ENCODE peak calls at places on chromosomes 6 and 20, in seven cellular contexts. X is tibial artery, L is OCI-LY7, H is right cardiac atrium, S is IMR-90, G is heart right ventricle, E is PC-3. D is an unnamed sample.

GRCh38 chr6:155832596-155832995 is 377.0 kb upstream of the NOX3 start:
- DNase-seq in L (peak; percentile 12), G (no peak), E (peak; percentile 50), H (no peak), X (no peak), S (peak; percentile 90), D (no peak)

GRCh38 chr6:38058022-38058421 is 238.5 kb downstream of the ZFAND3 start:
- DNase-seq in L (no peak), H (no peak), E (peak; percentile 58), G (no peak), S (peak; percentile 78), X (no peak), D (peak; percentile 80)

GRCh38 chr20:23444859-23445258 is 5.4 kb downstream of the CSTL1 start:
- DNase-seq in S (no peak), X (no peak), H (no peak), E (no peak), G (no peak), L (no peak), D (no peak)

GRCh38 chr20:37913563-37914366 is 10.8 kb downstream of the VSTM2L start:
- DNase-seq in X (no peak), G (no peak), E (no peak), S (no peak), H (peak; percentile 54), L (no peak), D (no peak)

GRCh38 chr6:33204415-33205171 is at the start of gene HSD17B8:
- DNase-seq in E (peak; percentile 42), H (peak; percentile 98), X (peak; percentile 96), G (peak; percentile 96), S (peak; percentile 86), L (peak; percentile 95), D (no peak)

GRCh38 chr6:148997863-148998262 is 251.0 kb downstream of the UST start:
- DNase-seq in S (peak; percentile 73), L (no peak), G (no peak), X (no peak), H (no peak), E (no peak), D (no peak)

GRCh38 chr6:105909084-105909483 is 177.1 kb upstream of the PRDM1 start:
- DNase-seq in X (no peak), S (no peak), E (no peak), G (no peak), H (no peak), L (no peak), D (no peak)

GRCh38 chr6:46090115-46091079 is 39.4 kb upstream of the ENPP4 start:
- DNase-seq in H (peak; percentile 61), X (peak; percentile 67), E (peak; percentile 69), S (peak; percentile 34), G (peak; percentile 60), L (peak; percentile 63), D (no peak)

GRCh38 chr20:57727863-57728262 is 18.0 kb upstream of the PMEPA1 start:
- DNase-seq in E (no peak), G (no peak), S (no peak), L (no peak), H (no peak), X (no peak), D (no peak)

GRCh38 chr20:47561175-47561574 is 59.5 kb downstream of the NCOA3 start:
- DNase-seq in H (no peak), X (no peak), L (no peak), G (no peak), S (peak; percentile 56), E (no peak), D (no peak)

GRCh38 chr6:27472182-27472616 is 706 bp downstream of the ZNF184 start:
- DNase-seq in E (peak; percentile 69), L (peak; percentile 78), G (peak; percentile 51), X (peak; percentile 73), S (peak; percentile 87), H (no peak), D (no peak)

GRCh38 chr6:136738178-136739057 is 53.9 kb downstream of the MAP3K5 start:
- DNase-seq in E (no peak), H (no peak), L (no peak), G (peak; percentile 47), S (peak; percentile 26), X (no peak), D (no peak)

GRCh38 chr6:21742238-21742660 is 148.7 kb downstream of the SOX4 start:
- DNase-seq in L (no peak), E (peak; percentile 91), G (no peak), H (no peak), S (peak; percentile 98), X (no peak), D (peak; percentile 80)

GRCh38 chr6:105786890-105787655 is 299.1 kb upstream of the PRDM1 start:
- DNase-seq in H (no peak), L (no peak), S (no peak), G (no peak), X (no peak), E (no peak), D (no peak)

GRCh38 chr6:158552055-158552795 is 7.7 kb upstream of the TMEM181 start:
- DNase-seq in L (no peak), G (no peak), H (no peak), S (no peak), E (no peak), X (no peak), D (no peak)

GRCh38 chr6:7442467-7442866 is 52.9 kb downstream of the RIOK1 start:
- DNase-seq in E (no peak), L (no peak), S (no peak), X (no peak), H (no peak), G (no peak), D (no peak)

GRCh38 chr6:7446056-7446455 is 56.4 kb downstream of the RIOK1 start:
- DNase-seq in H (no peak), S (no peak), L (no peak), X (no peak), G (no peak), E (no peak), D (no peak)

GRCh38 chr6:7448232-7448631 is 58.6 kb downstream of the RIOK1 start:
- DNase-seq in H (no peak), E (no peak), X (no peak), L (no peak), G (no peak), S (no peak), D (no peak)

GRCh38 chr6:7446644-7447325 is 57.2 kb downstream of the RIOK1 start:
- DNase-seq in X (no peak), L (no peak), H (no peak), S (no peak), E (no peak), G (no peak), D (peak; percentile 86)

GRCh38 chr6:7445076-7445475 is 55.5 kb downstream of the RIOK1 start:
- DNase-seq in E (no peak), L (no peak), X (no peak), G (no peak), S (no peak), H (no peak), D (no peak)
- H3K27ac ChIP-seq in E (no peak overlapping the region), L (no peak overlapping the region), X (no peak overlapping the region), G (no peak overlapping the region), S (no peak overlapping the region), H (no peak overlapping the region), D (no peak overlapping the region)

DNA sequence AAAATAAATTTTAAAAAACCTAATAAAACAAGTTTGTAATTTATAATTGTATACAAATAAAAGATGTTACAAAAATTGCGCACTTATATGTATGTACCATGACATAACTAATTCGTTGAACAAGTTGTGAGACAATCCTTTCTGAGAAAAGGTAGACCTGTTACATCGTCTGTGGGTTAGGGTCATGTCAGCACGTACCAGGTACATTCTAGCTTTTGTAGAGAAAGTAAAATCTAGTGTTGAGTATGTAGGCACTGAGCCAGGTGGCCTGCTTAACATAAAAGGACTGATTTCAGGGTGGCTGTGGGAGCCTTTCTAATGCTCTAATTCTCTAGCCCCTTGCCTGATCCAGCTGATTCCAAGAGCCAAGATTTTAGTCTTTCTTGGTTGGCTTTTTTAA is 10.4 kb downstream of the RPL7L1 start:
- DNase-seq in X (no peak), L (peak; percentile 23), H (no peak), S (no peak), E (peak; percentile 22), G (no peak), D (no peak)
- H3K27ac ChIP-seq in X (peak overlapping the region; percentile 88), L (peak overlapping the region; percentile 76), H (no peak overlapping the region), S (peak overlapping the region; percentile 87), E (peak overlapping the region; percentile 87), G (no peak overlapping the region), D (peak overlapping the region; percentile 100)

GRCh38 chr6:29757701-29758293 is 34.6 kb downstream of the HLA-F start:
- DNase-seq in E (no peak), L (no peak), X (no peak), H (no peak), S (no peak), G (no peak), D (no peak)

GRCh38 chr6:29752451-29753308 is 29.4 kb downstream of the HLA-F start:
- DNase-seq in G (peak; percentile 90), X (peak; percentile 95), L (peak; percentile 90), E (peak; percentile 94), H (peak; percentile 95), S (peak; percentile 84), D (peak; percentile 57)

GRCh38 chr6:29757282-29757681 is 34.0 kb downstream of the HLA-F start:
- DNase-seq in X (no peak), L (no peak), G (no peak), S (no peak), E (no peak), H (no peak), D (no peak)

GRCh38 chr6:29753309-29753644 is 30.0 kb downstream of the HLA-F start:
- DNase-seq in L (no peak), E (no peak), H (no peak), G (no peak), S (no peak), X (no peak), D (no peak)

DNA sequence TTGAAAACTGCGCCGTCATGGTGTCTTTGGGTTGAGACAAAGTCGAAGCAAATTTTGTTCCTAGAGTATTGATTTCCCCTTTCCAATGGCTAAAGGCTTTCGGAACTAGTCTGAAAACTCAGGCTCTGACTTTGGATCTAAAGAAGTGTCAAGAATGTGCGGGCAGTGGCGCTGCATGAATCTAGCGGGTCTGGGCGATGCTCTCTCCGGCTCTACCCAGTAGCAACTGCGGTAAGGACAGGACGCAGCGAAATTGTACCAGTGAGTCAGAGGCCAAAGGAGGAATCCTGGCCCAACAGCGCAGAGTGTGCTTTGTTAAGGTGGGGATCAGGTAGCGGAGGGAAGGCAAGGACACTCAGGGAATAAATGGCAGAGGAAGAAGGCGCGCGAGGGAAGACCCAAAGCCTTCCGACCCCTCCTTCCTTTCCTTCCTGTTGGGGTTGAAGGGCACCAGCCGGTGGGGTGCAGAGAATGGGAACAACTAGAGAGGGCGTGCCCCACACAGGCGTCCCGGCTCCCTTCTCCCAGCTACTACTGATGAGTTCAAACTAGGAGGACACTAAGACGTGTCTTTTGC is 32.1 kb downstream of the HLA-F start:
- DNase-seq in E (no peak), G (no peak), L (no peak), X (no peak), H (no peak), S (no peak), D (no peak)
- H3K27ac ChIP-seq in E (no peak overlapping the region), G (no peak overlapping the region), L (no peak overlapping the region), X (no peak overlapping the region), H (no peak overlapping the region), S (no peak overlapping the region), D (no peak overlapping the region)

DNA sequence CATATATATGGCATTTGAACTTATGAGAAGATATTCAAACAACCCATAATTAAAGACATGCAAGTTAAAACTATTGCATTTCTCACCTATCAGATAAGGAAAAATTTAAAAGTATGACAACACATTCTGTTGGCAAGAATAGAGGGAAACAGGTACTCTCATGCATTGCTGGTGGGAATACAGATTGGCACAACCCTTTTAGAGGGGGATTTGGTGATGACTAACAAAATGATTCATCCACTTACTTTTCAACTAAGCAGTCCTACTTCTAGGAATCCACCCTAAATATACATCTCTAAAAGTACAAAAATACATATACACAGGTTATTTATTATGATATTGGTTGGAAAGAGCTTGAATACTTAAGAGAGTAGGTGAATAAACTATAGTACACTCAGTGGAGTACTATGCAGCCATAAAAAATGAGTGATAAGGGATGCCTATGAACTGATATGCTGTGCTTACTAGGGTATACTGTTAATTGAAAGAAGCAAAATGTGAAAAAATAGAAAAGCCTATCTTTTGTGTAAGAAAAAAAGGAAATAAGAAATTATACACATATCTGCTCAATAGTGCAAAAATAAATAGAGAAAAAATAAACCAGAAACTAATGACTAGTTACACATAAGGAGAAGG is 42.2 kb downstream of the ADAT2 start:
- DNase-seq in H (no peak), E (peak; percentile 59), X (no peak), L (no peak), S (no peak), G (no peak), D (no peak)
- H3K27ac ChIP-seq in H (no peak overlapping the region), E (peak overlapping the region; percentile 100), X (no peak overlapping the region), L (no peak overlapping the region), S (no peak overlapping the region), G (no peak overlapping the region), D (no peak overlapping the region)